ENCODE peak calls at places on chromosomes 3 and 15, in nine cellular contexts. N is HL-60, E is cardiac fibroblast, J is bronchial epithelial cell, K is glomerular endothelial cell, Q is mammary epithelial cell, A is mesenchymal stem cell, W is naive B cell, U is B cell. I is an unnamed sample.

GRCh38 chr3:103786296-103786695 is 1351.5 kb downstream of the ZPLD1 start:
- DNase-seq in K (no peak), Q (no peak), U (no peak), W (no peak), A (no peak), J (peak), E (no peak), N (no peak), I (no peak)

GRCh38 chr3:11568503-11569155 is 75.1 kb downstream of the VGLL4 start:
- DNase-seq in E (peak), K (no peak), J (peak), N (no peak), Q (peak), U (no peak), W (no peak), A (peak), I (peak)

GRCh38 chr3:124878561-124879394 is 8.4 kb downstream of the ITGB5 start:
- DNase-seq in K (peak), Q (peak), U (no peak), A (peak), N (no peak), J (peak), W (no peak), E (peak), I (peak)

GRCh38 chr3:27696906-27697305 is 25.2 kb downstream of the EOMES start:
- DNase-seq in U (no peak), N (no peak), E (peak), A (peak), J (peak), Q (peak), K (no peak), W (no peak), I (no peak)

GRCh38 chr15:93770788-93771187 is 460.6 kb upstream of the MCTP2 start:
- DNase-seq in Q (no peak), U (no peak), W (no peak), E (no peak), K (no peak), A (no peak), J (peak), N (no peak), I (no peak)

GRCh38 chr3:143597774-143598652 is 250.3 kb downstream of the SLC9A9 start:
- DNase-seq in N (no peak), W (no peak), J (peak), Q (no peak), E (no peak), K (no peak), U (no peak), A (no peak), I (no peak)

GRCh38 chr3:134315286-134316106 is 58.8 kb downstream of the AMOTL2 start:
- DNase-seq in J (no peak), W (no peak), K (no peak), N (no peak), A (peak), U (no peak), E (peak), Q (no peak), I (peak)

GRCh38 chr15:79897380-79897678 is 515 bp upstream of the MTHFS start:
- DNase-seq in E (peak), U (no peak), K (no peak), A (no peak), W (no peak), J (peak), N (no peak), Q (no peak), I (no peak)

GRCh38 chr15:100785181-100786138 is 94.2 kb upstream of the ALDH1A3 start:
- DNase-seq in K (no peak), U (no peak), J (peak), N (no peak), A (no peak), E (no peak), Q (no peak), W (no peak), I (no peak)